ENCODE peak calls at places on chromosomes 5 and 9, in five cellular contexts. W, P, C, B and R are unnamed samples.

GRCh38 chr5:82720213-82720612 is 357.0 kb downstream of the TMEM167A start:
- DNase-seq in W (no peak), P (no peak), C (peak; percentile 4), B (no peak), R (no peak)

GRCh38 chr9:9521033-9521779 is 1091.6 kb downstream of the PTPRD start:
- DNase-seq in W (no peak), P (no peak), C (no peak), B (no peak), R (no peak)

GRCh38 chr5:67493676-67494075 is 297.1 kb upstream of the CD180 start:
- DNase-seq in W (no peak), P (no peak), C (peak; percentile 55), B (peak; percentile 17), R (peak; percentile 29)

GRCh38 chr9:109027176-109027575 is 13.9 kb upstream of the CTNNAL1 start:
- DNase-seq in W (no peak), P (no peak), C (no peak), B (no peak), R (no peak)

GRCh38 chr9:128341435-128341849 is 1.1 kb downstream of the SLC27A4 start:
- DNase-seq in W (no peak), P (no peak), C (peak; percentile 68), B (peak; percentile 57), R (peak; percentile 55)

GRCh38 chr5:151216781-151217180 is 7.1 kb downstream of the CCDC69 start:
- DNase-seq in W (no peak), P (no peak), C (no peak), B (no peak), R (no peak)

GRCh38 chr9:98541684-98542230 is 167.0 kb downstream of the GABBR2 start:
- DNase-seq in W (no peak), P (no peak), C (no peak), B (no peak), R (no peak)

GRCh38 chr5:7208911-7209310 is 187.0 kb upstream of the ADCY2 start:
- DNase-seq in W (no peak), P (no peak), C (no peak), B (no peak), R (no peak)

GRCh38 chr5:146877178-146877681 is 1.3 kb downstream of the PPP2R2B start:
- DNase-seq in W (no peak), P (no peak), C (no peak), B (no peak), R (no peak)

GRCh38 chr5:43192558-43193170 is 639 bp downstream of the NIM1K start:
- DNase-seq in W (no peak), P (no peak), C (no peak), B (no peak), R (peak; percentile 37)

GRCh38 chr9:133460405-133461175 is 812 bp downstream of the CACFD1 start:
- DNase-seq in W (no peak), P (no peak), C (peak; percentile 97), B (no peak), R (peak; percentile 7)

GRCh38 chr5:93654676-93655075 is 71.7 kb downstream of the NR2F1 start:
- DNase-seq in W (no peak), P (no peak), C (no peak), B (peak; percentile 12), R (no peak)

GRCh38 chr5:174384509-174384947 is 339.0 kb downstream of the NSG2 start:
- DNase-seq in W (no peak), P (peak; percentile 38), C (no peak), B (no peak), R (peak; percentile 68)

GRCh38 chr5:20353481-20353880 is 365.5 kb upstream of the CDH18 start:
- DNase-seq in W (no peak), P (no peak), C (no peak), B (no peak), R (no peak)

GRCh38 chr5:28543699-28544098 is 1505.3 kb upstream of the CDH9 start:
- DNase-seq in W (no peak), P (no peak), C (no peak), B (no peak), R (no peak)

GRCh38 chr5:41921874-41922273 is 3.2 kb upstream of the FBXO4 start:
- DNase-seq in W (no peak), P (no peak), C (no peak), B (peak; percentile 33), R (peak; percentile 12)

GRCh38 chr5:178941361-178941760 is 363 bp downstream of the ZNF454 start:
- DNase-seq in W (no peak), P (no peak), C (no peak), B (peak; percentile 4), R (no peak)

GRCh38 chr9:6354072-6354686 is 26.0 kb downstream of the TPD52L3 start:
- DNase-seq in W (peak; percentile 45), P (peak; percentile 9), C (peak; percentile 61), B (peak; percentile 56), R (peak; percentile 73)

GRCh38 chr5:104628906-104629305 is 1066.3 kb upstream of the NUDT12 start:
- DNase-seq in W (no peak), P (no peak), C (no peak), B (peak; percentile 11), R (no peak)

GRCh38 chr9:130240410-130241197 is 25.0 kb upstream of the HMCN2 start:
- DNase-seq in W (peak; percentile 54), P (no peak), C (peak; percentile 72), B (peak; percentile 81), R (peak; percentile 59)

GRCh38 chr5:41095324-41096101 is 24.4 kb upstream of the MROH2B start:
- DNase-seq in W (no peak), P (no peak), C (no peak), B (no peak), R (no peak)

GRCh38 chr5:159864885-159865622 is 51.2 kb upstream of the ADRA1B start:
- DNase-seq in W (peak; percentile 9), P (no peak), C (no peak), B (no peak), R (peak; percentile 88)

GRCh38 chr5:7742241-7742656 is 108.7 kb downstream of the CFAP90 start:
- DNase-seq in W (no peak), P (no peak), C (no peak), B (no peak), R (no peak)

GRCh38 chr9:82586918-82587356 is 476.0 kb downstream of the RASEF start:
- DNase-seq in W (no peak), P (no peak), C (peak; percentile 91), B (no peak), R (no peak)

GRCh38 chr5:174096619-174097018 is 51.1 kb downstream of the NSG2 start:
- DNase-seq in W (no peak), P (no peak), C (no peak), B (no peak), R (no peak)

GRCh38 chr5:82777106-82777505 is 300.1 kb downstream of the TMEM167A start:
- DNase-seq in W (no peak), P (no peak), C (no peak), B (no peak), R (no peak)

DNA sequence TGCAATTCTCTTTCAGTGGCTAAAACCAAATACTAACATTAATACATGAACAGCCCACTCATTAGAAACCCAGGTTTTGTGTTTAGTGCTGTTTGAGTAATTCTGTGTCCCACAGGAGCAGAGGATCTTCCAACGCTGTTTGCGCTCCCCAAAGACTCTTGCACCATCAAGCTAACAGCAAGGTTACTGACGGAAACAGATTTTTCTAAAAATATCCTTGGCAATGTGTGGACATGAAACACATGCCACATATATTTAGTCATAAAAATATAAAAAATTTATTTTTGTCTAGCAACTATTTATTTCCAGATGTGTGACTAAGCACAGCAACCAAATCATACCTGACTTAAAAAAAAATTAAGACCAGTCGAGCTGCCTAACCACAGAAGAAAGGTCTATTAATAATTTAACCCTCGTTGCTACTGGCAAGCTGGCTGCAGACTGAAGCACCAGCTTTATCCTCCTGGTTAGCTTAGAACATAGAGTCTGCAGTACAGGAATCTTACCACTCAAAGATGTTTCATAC is 272.7 kb downstream of the EPB41L4A start:
- DNase-seq in W (peak; percentile 74), P (peak; percentile 80), C (no peak), B (peak; percentile 79), R (peak; percentile 95)
- H3K4me3 ChIP-seq in W (no peak overlapping the region), P (no peak overlapping the region), C (no peak overlapping the region), B (no peak overlapping the region), R (no peak overlapping the region)

GRCh38 chr9:117034862-117035261 is 347.8 kb downstream of the TRIM32 start:
- DNase-seq in W (no peak), P (no peak), C (no peak), B (peak; percentile 1), R (no peak)

GRCh38 chr9:117030254-117030768 is 343.2 kb downstream of the TRIM32 start:
- DNase-seq in W (no peak), P (no peak), C (no peak), B (no peak), R (no peak)

GRCh38 chr9:117035546-117035945 is 348.4 kb downstream of the TRIM32 start:
- DNase-seq in W (no peak), P (no peak), C (no peak), B (no peak), R (no peak)
- H3K4me3 ChIP-seq in W (no peak overlapping the region), P (no peak overlapping the region), C (no peak overlapping the region), B (no peak overlapping the region), R (no peak overlapping the region)

GRCh38 chr9:112175796-112176315 is 759 bp upstream of the SUSD1 start:
- DNase-seq in W (no peak), P (no peak), C (peak; percentile 18), B (no peak), R (no peak)
- H3K4me3 ChIP-seq in W (no peak overlapping the region), P (no peak overlapping the region), C (peak overlapping the region; percentile 89), B (peak overlapping the region; percentile 59), R (no peak overlapping the region)

DNA sequence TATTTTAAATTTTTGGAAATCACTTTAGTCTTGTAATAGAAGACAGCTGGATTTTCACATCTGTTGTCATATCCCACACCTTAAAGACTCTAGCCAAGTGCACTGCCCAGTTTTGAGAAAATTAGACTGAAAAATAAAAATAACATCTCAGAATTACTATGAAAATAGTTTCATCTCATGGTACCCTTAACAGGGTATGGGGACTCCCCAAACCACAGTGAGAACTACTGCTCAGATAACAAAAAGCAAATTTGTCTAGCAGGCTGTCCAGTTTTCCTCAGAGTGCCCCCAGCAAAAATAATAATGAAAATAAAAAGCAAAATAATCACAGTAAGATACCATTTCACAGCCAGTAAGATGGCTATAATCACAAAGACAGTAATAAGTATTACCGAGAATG is 6.5 kb downstream of the UBQLN1 start:
- DNase-seq in W (no peak), P (no peak), C (no peak), B (no peak), R (no peak)
- H3K4me3 ChIP-seq in W (peak overlapping the region; percentile 58), P (peak overlapping the region; percentile 2), C (no peak overlapping the region), B (no peak overlapping the region), R (no peak overlapping the region)

GRCh38 chr5:141880961-141881801 is 3.0 kb upstream of the PCDH1 start:
- DNase-seq in W (peak; percentile 40), P (no peak), C (no peak), B (no peak), R (no peak)
- H3K4me3 ChIP-seq in W (no peak overlapping the region), P (no peak overlapping the region), C (no peak overlapping the region), B (no peak overlapping the region), R (no peak overlapping the region)

GRCh38 chr5:31855527-31855862 is 216.6 kb downstream of the PDZD2 start:
- DNase-seq in W (no peak), P (no peak), C (no peak), B (no peak), R (no peak)
- H3K4me3 ChIP-seq in W (no peak overlapping the region), P (no peak overlapping the region), C (no peak overlapping the region), B (peak overlapping the region; percentile 57), R (peak overlapping the region; percentile 53)

GRCh38 chr5:3167473-3167872 is 416.0 kb upstream of the IRX2 start:
- DNase-seq in W (no peak), P (no peak), C (no peak), B (no peak), R (no peak)
- H3K4me3 ChIP-seq in W (no peak overlapping the region), P (no peak overlapping the region), C (no peak overlapping the region), B (no peak overlapping the region), R (no peak overlapping the region)